ENCODE peak calls at places on chromosomes 11 and 22, in five cellular contexts. C is fibroblast of mammary gland, H is activated T-cell treated with anti-CD3 and anti-CD28 coated beads for 1 hour, E is GM12865, N is right lobe of liver. G is an unnamed sample.
A peak's percentile ranks its signal among the peaks of the same experiment; 100 is the strongest.

GRCh38 chr22:40751250-40751649 is 67.9 kb downstream of the SLC25A17 start:
- DNase-seq in C (no peak), H (no peak), E (no peak), N (no peak), G (no peak)

GRCh38 chr22:19196841-19197612 is 18.5 kb upstream of the SLC25A1 start:
- DNase-seq in C (no peak), H (no peak), E (no peak), N (no peak), G (no peak)

GRCh38 chr22:49780281-49780991 is 47.2 kb downstream of the BRD1 start:
- DNase-seq in C (peak; percentile 40), H (no peak), E (no peak), N (no peak), G (no peak)

GRCh38 chr22:47695176-47695575 is 932.7 kb downstream of the TBC1D22A start:
- DNase-seq in C (no peak), H (no peak), E (peak; percentile 65), N (no peak), G (no peak)

GRCh38 chr11:123454060-123454651 is 24.1 kb downstream of the GRAMD1B start:
- DNase-seq in C (no peak), H (no peak), E (peak; percentile 40), N (no peak), G (no peak)

GRCh38 chr22:29195118-29195963 is 10.4 kb upstream of the EMID1 start:
- DNase-seq in C (no peak), H (no peak), E (no peak), N (no peak), G (no peak)

GRCh38 chr11:72897506-72897905 is 83.3 kb downstream of the ATG16L2 start:
- DNase-seq in C (no peak), H (no peak), E (no peak), N (no peak), G (no peak)

GRCh38 chr11:6216501-6216900 is 11.1 kb downstream of the C11orf42 start:
- DNase-seq in C (no peak), H (no peak), E (no peak), N (no peak), G (no peak)

GRCh38 chr11:59680287-59681154 is 11.7 kb upstream of the PATL1 start:
- DNase-seq in C (peak; percentile 81), H (peak; percentile 19), E (peak; percentile 84), N (peak; percentile 81), G (peak; percentile 53)

GRCh38 chr22:46514592-46515207 is 22.7 kb downstream of the CELSR1 start:
- DNase-seq in C (peak; percentile 20), H (no peak), E (no peak), N (no peak), G (no peak)

GRCh38 chr22:20434264-20434751 is 3.3 kb downstream of the SCARF2 start:
- DNase-seq in C (no peak), H (no peak), E (no peak), N (no peak), G (no peak)

GRCh38 chr11:22778642-22779041 is 51.0 kb downstream of the SVIP start:
- DNase-seq in C (no peak), H (no peak), E (no peak), N (no peak), G (no peak)

GRCh38 chr11:22521226-22521625 is 104.4 kb downstream of the FANCF start:
- DNase-seq in C (peak; percentile 75), H (no peak), E (peak; percentile 6), N (no peak), G (no peak)

GRCh38 chr11:119684361-119685072 is 44.5 kb downstream of the NECTIN1 start:
- DNase-seq in C (peak; percentile 74), H (no peak), E (peak; percentile 32), N (no peak), G (no peak)

GRCh38 chr11:134469627-134470026 is 57.6 kb upstream of the B3GAT1 start:
- DNase-seq in C (no peak), H (no peak), E (no peak), N (no peak), G (no peak)

GRCh38 chr11:68021167-68021787 is 9.2 kb upstream of the NDUFS8 start:
- DNase-seq in C (no peak), H (no peak), E (no peak), N (peak; percentile 72), G (no peak)

GRCh38 chr11:134355656-134356055 is 23.9 kb downstream of the GLB1L2 start:
- DNase-seq in C (no peak), H (no peak), E (no peak), N (no peak), G (no peak)

G was measured in pancreas.